ENCODE peak calls at places on chromosomes 13 and 19, in five cellular contexts. Q is breast epithelium; B is stimulated activated CD8-positive, alpha-beta memory T cell treated with anti-CD3 and anti-CD28 coated beads, Interleukin-15, amount 100 ng/mL, for 24 hours; R is NCI-H748 treated with DMSO at 0.1 percent for 48 hours; T is NCI-H1436. C is an unnamed sample.

GRCh38 chr19:16252459-16253205 is 54.9 kb downstream of the AP1M1 start:
- DNase-seq in B (no peak), R (no peak), Q (no peak), T (no peak), C (no peak)

GRCh38 chr13:20501548-20501947 is 24.1 kb downstream of the CRYL1 start:
- DNase-seq in T (no peak), B (no peak), Q (no peak), R (no peak), C (no peak)

GRCh38 chr19:49058592-49058991 is 1.0 kb upstream of the CGB7 start:
- DNase-seq in R (no peak), Q (no peak), B (no peak), T (no peak), C (peak; percentile 51)

GRCh38 chr19:9847087-9847671 is 12.1 kb downstream of the PIN1 start:
- DNase-seq in T (no peak), Q (no peak), B (no peak), R (no peak), C (peak; percentile 50)

GRCh38 chr19:4580021-4580901 is 20.8 kb upstream of the SEMA6B start:
- DNase-seq in R (no peak), Q (no peak), T (no peak), B (no peak), C (no peak)

GRCh38 chr19:33674575-33675367 is 53.0 kb downstream of the CHST8 start:
- DNase-seq in Q (no peak), R (no peak), T (peak; percentile 57), B (no peak), C (no peak)

GRCh38 chr13:40589285-40590109 is 76.9 kb downstream of the FOXO1 start:
- DNase-seq in B (no peak), Q (no peak), T (no peak), R (no peak), C (peak; percentile 27)

GRCh38 chr13:114115796-114116195 is 16.6 kb downstream of the RASA3 start:
- DNase-seq in T (no peak), Q (peak; percentile 2), B (no peak), R (no peak), C (no peak)

GRCh38 chr13:67048793-67049150 is 181.4 kb downstream of the PCDH9 start:
- DNase-seq in Q (no peak), R (no peak), T (no peak), B (no peak), C (no peak)

GRCh38 chr19:33704271-33704670 is 82.5 kb downstream of the CHST8 start:
- DNase-seq in B (no peak), R (no peak), Q (no peak), T (no peak), C (no peak)

GRCh38 chr13:114166381-114167131 is 12.5 kb upstream of the CFAP97D2 start:
- DNase-seq in R (no peak), B (no peak), T (no peak), Q (no peak), C (no peak)

GRCh38 chr13:49220856-49221614 is 897 bp downstream of the MLNR start:
- DNase-seq in R (no peak), Q (no peak), B (no peak), T (no peak), C (no peak)

GRCh38 chr13:94583926-94584325 is 12.0 kb downstream of the TGDS start:
- DNase-seq in Q (no peak), T (no peak), B (no peak), R (no peak), C (no peak)

GRCh38 chr19:14390548-14390947 is 9.3 kb downstream of the ADGRE5 start:
- DNase-seq in B (no peak), Q (no peak), T (no peak), R (no peak), C (no peak)

GRCh38 chr19:16896098-16896912 is 7.5 kb downstream of the F2RL3 start:
- DNase-seq in B (no peak), T (no peak), Q (no peak), R (no peak), C (no peak)

GRCh38 chr19:4233282-4233853 is 4.0 kb downstream of the EBI3 start:
- DNase-seq in R (peak; percentile 0), Q (no peak), T (peak; percentile 16), B (peak; percentile 50), C (no peak)

GRCh38 chr19:57389730-57390598 is at the start of gene ZNF548:
- DNase-seq in R (peak; percentile 98), B (peak; percentile 97), Q (peak; percentile 92), T (peak; percentile 98), C (peak; percentile 95)

GRCh38 chr19:844300-844971 is 3.6 kb downstream of the PRTN3 start:
- DNase-seq in R (no peak), B (no peak), T (no peak), Q (no peak), C (no peak)

GRCh38 chr19:32661318-32661717 is 13.7 kb downstream of the ANKRD27 start:
- DNase-seq in T (no peak), R (no peak), Q (no peak), B (no peak), C (no peak)

GRCh38 chr19:47227347-47228167 is 3.4 kb downstream of the BBC3 start:
- DNase-seq in Q (peak; percentile 87), T (no peak), B (no peak), R (peak; percentile 54), C (peak; percentile 80)

GRCh38 chr19:29878973-29879654 is 62.9 kb upstream of the URI1 start:
- DNase-seq in T (peak; percentile 40), Q (peak; percentile 43), R (peak; percentile 18), B (no peak), C (no peak)

GRCh38 chr13:90238433-90238832 is 1109.1 kb upstream of the MIR17HG start:
- DNase-seq in B (no peak), T (no peak), R (no peak), Q (no peak), C (no peak)

GRCh38 chr19:9362905-9363304 is at the start of gene ZNF177:
- DNase-seq in T (no peak), Q (no peak), R (no peak), B (no peak), C (no peak)

GRCh38 chr19:52343548-52343947 is 7.5 kb downstream of the ZNF610 start:
- DNase-seq in B (no peak), Q (peak; percentile 52), R (peak; percentile 64), T (no peak), C (no peak)

GRCh38 chr19:35557539-35558399 is 5.7 kb downstream of the ATP4A start:
- DNase-seq in T (peak; percentile 69), Q (no peak), B (peak; percentile 20), R (no peak), C (peak; percentile 42)

GRCh38 chr19:27745978-27746542 is 1466.9 kb downstream of the UQCRFS1 start:
- DNase-seq in B (no peak), R (no peak), T (no peak), Q (no peak), C (no peak)

GRCh38 chr19:38375748-38376147 is 1.4 kb downstream of the PSMD8 start:
- DNase-seq in Q (no peak), B (no peak), T (no peak), R (no peak), C (peak; percentile 58)

C was measured in prostate gland.